ENCODE peak calls at places on chromosomes 2 and 18, in ten cellular contexts. B is mesenchymal stem cell, O is tibial nerve, L is uterus, C is neuronal stem cell, Q is transverse colon, H is thoracic aorta, G is ovary, M is DND-41, I is right cardiac atrium. F is an unnamed sample. For H3K27me3, the result is how much of the 10 kb centered on the place peaks cover.

GRCh38 chr2:29314816-29315571 is 199.8 kb downstream of the CLIP4 start:
- DNase-seq in B (no peak), O (no peak), L (no peak), C (no peak), Q (peak), H (no peak), G (no peak), M (peak), I (no peak), F (peak)

GRCh38 chr2:203951366-203951902 is 14.9 kb downstream of the ICOS start:
- DNase-seq in B (no peak), O (no peak), L (no peak), C (no peak), Q (no peak), H (no peak), G (no peak), M (peak), I (no peak), F (no peak)

GRCh38 chr2:69950241-69950640 is 11.2 kb downstream of the ASPRV1 start:
- DNase-seq in B (peak), O (no peak), L (no peak), C (no peak), Q (no peak), H (no peak), G (no peak), M (no peak), I (no peak), F (no peak)

GRCh38 chr2:143263045-143263625 is 133.9 kb downstream of the ARHGAP15 start:
- DNase-seq in B (no peak), O (no peak), L (no peak), C (no peak), Q (no peak), H (no peak), G (no peak), M (no peak), I (no peak), F (peak)

GRCh38 chr18:26593365-26594320 is 45.3 kb upstream of the KCTD1 start:
- DNase-seq in B (no peak), O (no peak), L (no peak), C (no peak), Q (no peak), H (no peak), G (no peak), M (no peak), I (no peak), F (no peak)

GRCh38 chr2:143422681-143423080 is 293.5 kb downstream of the ARHGAP15 start:
- DNase-seq in B (no peak), O (no peak), L (no peak), C (no peak), Q (no peak), H (no peak), G (no peak), M (no peak), I (no peak), F (no peak)

GRCh38 chr2:227374158-227374557 is 4.9 kb downstream of the TM4SF20 start:
- DNase-seq in B (no peak), O (no peak), L (no peak), C (no peak), Q (no peak), H (no peak), G (no peak), M (no peak), I (no peak), F (no peak)

GRCh38 chr2:20509766-20510490 is 63.1 kb downstream of the RHOB start:
- DNase-seq in B (no peak), O (no peak), L (peak), C (no peak), Q (peak), H (no peak), G (peak), M (no peak), I (no peak), F (peak)

GRCh38 chr2:43634604-43635306 is 2.3 kb upstream of the PLEKHH2 start:
- DNase-seq in B (peak), O (no peak), L (peak), C (no peak), Q (no peak), H (no peak), G (no peak), M (no peak), I (no peak), F (no peak)

GRCh38 chr2:75788925-75789324 is 78.2 kb upstream of the GCFC2 start:
- DNase-seq in B (peak), O (no peak), L (no peak), C (no peak), Q (no peak), H (no peak), G (no peak), M (no peak), I (no peak), F (no peak)

GRCh38 chr2:75790790-75791467 is 80.2 kb upstream of the GCFC2 start:
- DNase-seq in B (no peak), O (no peak), L (no peak), C (no peak), Q (no peak), H (no peak), G (no peak), M (no peak), I (no peak), F (no peak)

GRCh38 chr2:75788154-75788553 is 77.4 kb upstream of the GCFC2 start:
- DNase-seq in B (no peak), O (no peak), L (no peak), C (no peak), Q (no peak), H (no peak), G (no peak), M (no peak), I (no peak), F (no peak)

GRCh38 chr2:75792146-75792545 is 81.4 kb upstream of the GCFC2 start:
- DNase-seq in B (no peak), O (no peak), L (no peak), C (no peak), Q (no peak), H (no peak), G (no peak), M (no peak), I (no peak), F (no peak)

GRCh38 chr2:75790121-75790520 is 79.4 kb upstream of the GCFC2 start:
- DNase-seq in B (no peak), O (no peak), L (no peak), C (no peak), Q (no peak), H (no peak), G (no peak), M (no peak), I (no peak), F (peak)
- H3K27ac ChIP-seq in B (no peak), O (no peak), L (no peak), C (no peak), Q (no peak), H (no peak), G (no peak), M (no peak), I (no peak), F (no peak)

GRCh38 chr2:199470672-199471442 is 13.1 kb upstream of the SATB2 start:
- DNase-seq in B (no peak), O (no peak), L (no peak), C (peak), Q (peak), H (no peak), G (no peak), M (no peak), I (no peak), F (no peak)
- H3K27me3 ChIP-seq in B (half or more), O (under half), L (under half), C (under half), Q (half or more), H (under half), G (under half), M (under half), I (under half), F (half or more)

GRCh38 chr18:63249781-63250180 is 69.8 kb downstream of the BCL2 start:
- DNase-seq in B (no peak), O (no peak), L (peak), C (no peak), Q (peak), H (no peak), G (no peak), M (no peak), I (no peak), F (no peak)
- H3K27ac ChIP-seq in B (no peak), O (peak), L (peak), C (no peak), Q (peak), H (no peak), G (no peak), M (no peak), I (no peak), F (no peak)

GRCh38 chr18:7084766-7085080 is 32.9 kb downstream of the LAMA1 start:
- DNase-seq in B (peak), O (no peak), L (no peak), C (no peak), Q (no peak), H (no peak), G (no peak), M (no peak), I (no peak), F (peak)
- H3K27me3 ChIP-seq in B (under half), O (under half), L (under half), C (under half), Q (under half), H (under half), G (under half), M (under half), I (under half), F (under half)